ENCODE peak calls at places on chromosomes 7 and 10, in five cellular contexts. I is neural crest cell, R is HFF-Myc, J is progenitor cell of endocrine pancreas, K is endothelial cell of umbilical vein. W is an unnamed sample.

GRCh38 chr7:144814326-144814725 is 21.5 kb downstream of the TPK1 start:
- DNase-seq in I (no peak), J (no peak), R (no peak), K (peak), W (no peak)

GRCh38 chr10:25564351-25564750 is 369.7 kb upstream of the MYO3A start:
- DNase-seq in J (no peak), I (no peak), R (no peak), K (peak), W (no peak)

GRCh38 chr7:142303650-142304049 is 45.8 kb upstream of the PRSS58 start:
- DNase-seq in J (no peak), I (no peak), R (no peak), K (no peak), W (no peak)

GRCh38 chr10:121531076-121531829 is 67.0 kb downstream of the FGFR2 start:
- DNase-seq in R (no peak), K (no peak), J (no peak), I (no peak), W (no peak)

GRCh38 chr10:71285180-71285545 is 33.9 kb upstream of the SLC29A3 start:
- DNase-seq in K (peak), I (peak), J (peak), R (no peak), W (peak)

GRCh38 chr7:4556868-4557620 is 125.1 kb upstream of the FOXK1 start:
- DNase-seq in R (no peak), K (no peak), I (no peak), J (no peak), W (no peak)

GRCh38 chr7:102426268-102427031 is 6.9 kb upstream of the ORAI2 start:
- DNase-seq in K (no peak), I (no peak), R (no peak), J (no peak), W (peak)

GRCh38 chr10:63217120-63217605 is 84.0 kb downstream of the NRBF2 start:
- DNase-seq in K (peak), I (no peak), J (no peak), R (no peak), W (no peak)

GRCh38 chr7:99514050-99514449 is 9.6 kb downstream of the ZKSCAN5 start:
- DNase-seq in J (no peak), R (no peak), K (no peak), I (no peak), W (no peak)

GRCh38 chr10:13099144-13099665 is 758 bp upstream of the OPTN start:
- DNase-seq in I (peak), K (no peak), J (no peak), R (peak), W (peak)
- TF ChIP-seq CTCF in I (no peak), K (no peak), J (no peak), R (peak), W (peak)

GRCh38 chr7:30681262-30682130 is 760 bp downstream of the CRHR2 start:
- DNase-seq in R (no peak), K (no peak), J (no peak), I (no peak), W (no peak)
- TF ChIP-seq CTCF in R (no peak), K (no peak), J (no peak), I (no peak), W (no peak)

GRCh38 chr10:13222566-13222965 is 11.6 kb downstream of the UCMA start:
- DNase-seq in I (no peak), J (no peak), K (no peak), R (no peak), W (no peak)

GRCh38 chr10:13218878-13219277 is 15.3 kb downstream of the UCMA start:
- DNase-seq in J (no peak), I (no peak), R (no peak), K (no peak), W (no peak)

GRCh38 chr10:13221572-13221971 is 12.6 kb downstream of the UCMA start:
- DNase-seq in I (no peak), R (no peak), J (no peak), K (no peak), W (no peak)

GRCh38 chr10:13222151-13222550 is 12.0 kb downstream of the UCMA start:
- DNase-seq in K (no peak), J (no peak), I (no peak), R (no peak), W (no peak)

DNA sequence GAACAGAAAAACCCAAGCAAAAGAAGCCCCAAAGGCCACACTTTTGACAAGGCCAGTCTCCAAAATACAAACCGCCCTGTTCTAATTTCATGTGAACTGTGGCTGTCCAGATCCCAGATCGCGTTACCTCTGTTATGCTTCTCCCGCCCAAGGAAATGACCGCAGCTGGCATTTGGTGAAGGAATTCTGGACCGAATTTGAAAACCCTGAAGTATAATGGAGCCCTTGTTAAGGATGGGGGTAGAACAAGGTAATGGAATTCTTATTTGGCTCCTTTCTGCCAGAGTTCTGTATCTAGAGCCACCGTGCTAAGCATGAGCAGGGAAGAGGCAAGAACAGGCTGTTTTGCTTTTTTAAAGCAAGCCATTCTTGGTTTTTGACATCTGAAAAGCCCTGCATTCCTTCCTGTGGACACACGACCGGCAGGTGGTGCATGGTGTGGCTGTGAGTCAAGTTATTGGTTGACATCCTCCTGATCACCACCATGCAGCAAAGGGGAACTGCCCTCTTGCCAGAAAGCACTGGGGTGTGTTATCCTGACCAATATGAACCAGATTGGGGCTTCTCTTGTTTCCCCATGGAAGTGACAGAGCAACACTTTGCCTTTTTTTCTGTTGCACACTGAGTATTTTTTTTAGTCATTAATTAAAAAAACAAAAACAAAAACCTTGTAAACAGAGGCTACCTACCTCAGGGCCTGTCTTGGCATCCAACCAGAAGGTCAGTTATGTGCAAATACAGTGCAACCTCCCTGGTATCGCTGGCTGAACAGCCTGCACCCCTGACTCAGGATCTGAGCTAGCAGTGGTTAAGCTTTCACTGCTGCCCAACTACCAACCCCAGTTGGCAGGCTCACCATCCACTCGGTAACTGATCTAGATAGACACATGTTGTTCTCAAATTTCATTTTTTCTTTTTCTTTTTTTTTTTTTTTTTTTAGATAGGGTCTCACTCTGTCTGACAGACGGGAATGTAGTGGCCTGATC is 14.2 kb downstream of the UCMA start:
- DNase-seq in I (no peak), K (no peak), J (no peak), R (peak), W (no peak)
- TF ChIP-seq CTCF in I (peak), K (peak), J (peak), R (no peak), W (no peak)

GRCh38 chr7:124762611-124763143 is 2.9 kb downstream of the GPR37 start:
- DNase-seq in J (no peak), I (no peak), R (no peak), K (peak), W (no peak)

GRCh38 chr7:124764847-124765400 is 668 bp downstream of the GPR37 start:
- DNase-seq in R (no peak), K (peak), J (peak), I (peak), W (peak)

GRCh38 chr7:124764071-124764846 is 1.3 kb downstream of the GPR37 start:
- DNase-seq in R (no peak), I (no peak), K (no peak), J (no peak), W (no peak)

GRCh38 chr7:124768525-124768924 is 2.9 kb upstream of the GPR37 start:
- DNase-seq in J (no peak), R (no peak), K (no peak), I (no peak), W (no peak)

GRCh38 chr7:124765401-124766352 is at the start of gene GPR37:
- DNase-seq in R (peak), I (peak), J (peak), K (peak), W (peak)
- TF ChIP-seq CTCF in R (peak), I (no peak), J (peak), K (no peak), W (peak)